ENCODE peak calls at places on chromosomes 12 and 14, in five cellular contexts. Y is activated T-helper 1 cell treated with anti-CD3 and anti-CD28 coated beads, Interleukin-12 subunit alpha, Interleukin-12 subunit beta, Interleukin-2, Interleukin-4 antibody, amounts not matched to agents 30 ng/mL and 10 ng/mL and 1 ng/mL, durations not matched to agents 14 hours and 24 hours and 36 hours; L is A172; I is GM10248; T is psoas muscle. Z is an unnamed sample.

GRCh38 chr14:100895411-100895810 is 8.1 kb downstream of the RTL1 start:
- DNase-seq in Y (no peak), L (no peak), I (no peak), T (no peak), Z (no peak)

GRCh38 chr14:85248881-85249635 is 280.9 kb upstream of the FLRT2 start:
- DNase-seq in Y (no peak), L (no peak), I (no peak), T (no peak), Z (no peak)

GRCh38 chr14:58215191-58215914 is 15.4 kb downstream of the ACTR10 start:
- DNase-seq in Y (no peak), L (no peak), I (no peak), T (no peak), Z (no peak)

GRCh38 chr12:33514893-33515292 is 75.3 kb upstream of the SYT10 start:
- DNase-seq in Y (no peak), L (no peak), I (no peak), T (no peak), Z (no peak)

GRCh38 chr12:28844718-28845117 is 304.4 kb upstream of the FAR2 start:
- DNase-seq in Y (no peak), L (no peak), I (no peak), T (no peak), Z (no peak)

GRCh38 chr12:68856510-68856909 is 48.5 kb downstream of the MDM2 start:
- DNase-seq in Y (no peak), L (no peak), I (no peak), T (no peak), Z (no peak)

GRCh38 chr12:116595186-116595585 is 36.0 kb downstream of the MAP1LC3B2 start:
- DNase-seq in Y (no peak), L (no peak), I (no peak), T (no peak), Z (no peak)

GRCh38 chr12:52010152-52010622 is 3.4 kb downstream of the TAMALIN start:
- DNase-seq in Y (no peak), L (peak; percentile 39), I (no peak), T (peak; percentile 81), Z (no peak)

GRCh38 chr14:51604078-51604477 is 47.6 kb upstream of the FRMD6 start:
- DNase-seq in Y (no peak), L (no peak), I (no peak), T (no peak), Z (no peak)

GRCh38 chr14:58560208-58560607 is 77.6 kb upstream of the DACT1 start:
- DNase-seq in Y (no peak), L (peak; percentile 13), I (no peak), T (no peak), Z (no peak)

GRCh38 chr12:23001487-23001886 is 376.5 kb downstream of the ETNK1 start:
- DNase-seq in Y (no peak), L (no peak), I (no peak), T (no peak), Z (no peak)

GRCh38 chr12:12913626-12914388 is 22.4 kb downstream of the GPRC5A start:
- DNase-seq in Y (no peak), L (no peak), I (no peak), T (no peak), Z (no peak)

GRCh38 chr12:1769809-1770494 is 50.4 kb upstream of the LRTM2 start:
- DNase-seq in Y (no peak), L (no peak), I (no peak), T (no peak), Z (no peak)

GRCh38 chr12:122844366-122844971 is 9.2 kb downstream of the HIP1R start:
- DNase-seq in Y (no peak), L (no peak), I (no peak), T (no peak), Z (no peak)

GRCh38 chr12:91551927-91552326 is 369.3 kb upstream of the DCN start:
- DNase-seq in Y (no peak), L (no peak), I (no peak), T (no peak), Z (no peak)

GRCh38 chr12:107129315-107129930 is 36.1 kb upstream of the CRY1 start:
- DNase-seq in Y (no peak), L (no peak), I (no peak), T (no peak), Z (no peak)

GRCh38 chr12:24111591-24111990 is 162.1 kb upstream of the SOX5 start:
- DNase-seq in Y (no peak), L (no peak), I (no peak), T (no peak), Z (no peak)

GRCh38 chr14:80213602-80214001 is 2.3 kb upstream of the DIO2 start:
- DNase-seq in Y (no peak), L (peak; percentile 45), I (peak; percentile 22), T (peak; percentile 23), Z (no peak)

GRCh38 chr12:30420561-30420960 is 275.1 kb downstream of the IPO8 start:
- DNase-seq in Y (no peak), L (peak; percentile 49), I (no peak), T (no peak), Z (no peak)

GRCh38 chr14:37253905-37254304 is 56.2 kb downstream of the MIPOL1 start:
- DNase-seq in Y (no peak), L (peak; percentile 46), I (no peak), T (no peak), Z (no peak)

GRCh38 chr14:83816755-83817154 is 1713.2 kb upstream of the FLRT2 start:
- DNase-seq in Y (no peak), L (peak; percentile 36), I (no peak), T (no peak), Z (no peak)

GRCh38 chr12:46005823-46006222 is 15.4 kb upstream of the SCAF11 start:
- DNase-seq in Y (no peak), L (no peak), I (no peak), T (no peak), Z (no peak)

GRCh38 chr14:77372304-77372841 is 4.5 kb downstream of the TMED8 start:
- DNase-seq in Y (no peak), L (no peak), I (peak; percentile 60), T (no peak), Z (peak; percentile 57)

Z was measured in B cell.